ENCODE peak calls at places on chromosome 4, in four cellular contexts. One of them, this sample, is unnamed.

GRCh38 chr4:24686866-24687672 is 102.7 kb upstream of the DHX15 start:
- DNase-seq in body of pancreas: peak
- DNase-seq in HCT116: peak
- DNase-seq in uterus: no peak
- DNase-seq in this sample: no peak

GRCh38 chr4:113738251-113738650 is 23.3 kb downstream of the CAMK2D start:
- DNase-seq in body of pancreas: no peak
- DNase-seq in HCT116: no peak
- DNase-seq in uterus: no peak
- DNase-seq in this sample: no peak

GRCh38 chr4:125847518-125847917 is 532.8 kb downstream of the FAT4 start:
- DNase-seq in body of pancreas: no peak
- DNase-seq in HCT116: no peak
- DNase-seq in uterus: no peak
- DNase-seq in this sample: no peak

GRCh38 chr4:52551487-52551886 is 107.6 kb downstream of the USP46 start:
- DNase-seq in body of pancreas: no peak
- DNase-seq in HCT116: no peak
- DNase-seq in uterus: no peak
- DNase-seq in this sample: no peak

GRCh38 chr4:107825072-107825789 is 499 bp downstream of the SGMS2 start:
- DNase-seq in body of pancreas: peak
- DNase-seq in HCT116: no peak
- DNase-seq in uterus: peak
- DNase-seq in this sample: peak

GRCh38 chr4:8474856-8475255 is 34.3 kb downstream of the TRMT44 start:
- DNase-seq in body of pancreas: no peak
- DNase-seq in HCT116: no peak
- DNase-seq in uterus: no peak
- DNase-seq in this sample: no peak

GRCh38 chr4:24765331-24765990 is 29.9 kb upstream of the SOD3 start:
- DNase-seq in body of pancreas: no peak
- DNase-seq in HCT116: no peak
- DNase-seq in uterus: no peak
- DNase-seq in this sample: no peak

GRCh38 chr4:80611366-80611765 is 275.8 kb downstream of the CFAP299 start:
- DNase-seq in body of pancreas: no peak
- DNase-seq in HCT116: no peak
- DNase-seq in uterus: no peak
- DNase-seq in this sample: no peak

GRCh38 chr4:14853186-14853946 is 148.9 kb upstream of the CPEB2 start:
- DNase-seq in body of pancreas: no peak
- DNase-seq in HCT116: no peak
- DNase-seq in uterus: no peak
- DNase-seq in this sample: no peak

GRCh38 chr4:88378691-88379559 is at the start of gene HERC6:
- DNase-seq in body of pancreas: peak
- DNase-seq in HCT116: peak
- DNase-seq in uterus: peak
- DNase-seq in this sample: peak

GRCh38 chr4:3372933-3373465 is 68.8 kb upstream of the HGFAC start:
- DNase-seq in body of pancreas: peak
- DNase-seq in HCT116: no peak
- DNase-seq in uterus: peak
- DNase-seq in this sample: peak

GRCh38 chr4:48315728-48316630 is 25.4 kb upstream of the SLAIN2 start:
- DNase-seq in body of pancreas: peak
- DNase-seq in HCT116: peak
- DNase-seq in uterus: no peak
- DNase-seq in this sample: no peak

GRCh38 chr4:26325191-26325590 is 4.4 kb downstream of the RBPJ start:
- DNase-seq in body of pancreas: peak
- DNase-seq in HCT116: peak
- DNase-seq in uterus: no peak
- DNase-seq in this sample: no peak

GRCh38 chr4:156999175-156999517 is 27.5 kb upstream of the PDGFC start:
- DNase-seq in body of pancreas: peak
- DNase-seq in HCT116: peak
- DNase-seq in uterus: peak
- DNase-seq in this sample: no peak

GRCh38 chr4:159178147-159178541 is 75.3 kb downstream of the RAPGEF2 start:
- DNase-seq in body of pancreas: no peak
- DNase-seq in HCT116: no peak
- DNase-seq in uterus: no peak
- DNase-seq in this sample: no peak

GRCh38 chr4:23930750-23931488 is 41.1 kb upstream of the PPARGC1A start:
- DNase-seq in body of pancreas: peak
- DNase-seq in HCT116: no peak
- DNase-seq in uterus: peak
- DNase-seq in this sample: peak

GRCh38 chr4:107930821-107931774 is at the start of gene CYP2U1:
- DNase-seq in body of pancreas: peak
- DNase-seq in HCT116: peak
- DNase-seq in uterus: peak
- DNase-seq in this sample: peak

GRCh38 chr4:111839186-111839585 is 306.1 kb upstream of the FAM241A start:
- DNase-seq in body of pancreas: no peak
- DNase-seq in HCT116: no peak
- DNase-seq in uterus: no peak
- DNase-seq in this sample: no peak

GRCh38 chr4:1234811-1235292 is 14.1 kb downstream of the CTBP1 start:
- DNase-seq in body of pancreas: no peak
- DNase-seq in HCT116: no peak
- DNase-seq in uterus: peak
- DNase-seq in this sample: no peak

GRCh38 chr4:81754169-81754568 is 282.5 kb upstream of the RASGEF1B start:
- DNase-seq in body of pancreas: no peak
- DNase-seq in HCT116: no peak
- DNase-seq in uterus: no peak
- DNase-seq in this sample: no peak

GRCh38 chr4:101345271-101345595 is 2.1 kb downstream of the PPP3CA start:
- DNase-seq in body of pancreas: peak
- DNase-seq in HCT116: no peak
- DNase-seq in uterus: peak
- DNase-seq in this sample: no peak

GRCh38 chr4:7462509-7462971 is 27.8 kb upstream of the PSAPL1 start:
- DNase-seq in body of pancreas: peak
- DNase-seq in HCT116: peak
- DNase-seq in uterus: no peak
- DNase-seq in this sample: no peak

GRCh38 chr4:52545099-52546069 is 113.7 kb downstream of the USP46 start:
- DNase-seq in body of pancreas: peak
- DNase-seq in HCT116: peak
- DNase-seq in uterus: peak
- DNase-seq in this sample: peak

GRCh38 chr4:20520901-20521300 is 179.4 kb upstream of the PACRGL start:
- DNase-seq in body of pancreas: no peak
- DNase-seq in HCT116: no peak
- DNase-seq in uterus: no peak
- DNase-seq in this sample: no peak

GRCh38 chr4:61374612-61374920 is 174.4 kb downstream of the ADGRL3 start:
- DNase-seq in body of pancreas: peak
- DNase-seq in HCT116: no peak
- DNase-seq in uterus: no peak
- DNase-seq in this sample: no peak

GRCh38 chr4:53592686-53593641 is 1.7 kb upstream of the LNX1 start:
- DNase-seq in body of pancreas: peak
- DNase-seq in HCT116: no peak
- DNase-seq in uterus: peak
- DNase-seq in this sample: peak

GRCh38 chr4:139848043-139848442 is 182.4 kb downstream of the MGST2 start:
- DNase-seq in body of pancreas: no peak
- DNase-seq in HCT116: no peak
- DNase-seq in uterus: no peak
- DNase-seq in this sample: no peak

GRCh38 chr4:148184922-148185321 is 257.3 kb downstream of the NR3C2 start:
- DNase-seq in body of pancreas: no peak
- DNase-seq in HCT116: no peak
- DNase-seq in uterus: no peak
- DNase-seq in this sample: no peak

GRCh38 chr4:66736593-66736992 is 808.7 kb downstream of the CENPC start:
- DNase-seq in body of pancreas: no peak
- DNase-seq in HCT116: no peak
- DNase-seq in uterus: no peak
- DNase-seq in this sample: no peak

GRCh38 chr4:78551420-78552351 is at the start of gene ANXA3:
- DNase-seq in body of pancreas: peak
- DNase-seq in HCT116: no peak
- DNase-seq in uterus: no peak
- DNase-seq in this sample: peak

GRCh38 chr4:140238353-140239041 is 84.5 kb upstream of the MAML3 start:
- DNase-seq in body of pancreas: peak
- DNase-seq in HCT116: no peak
- DNase-seq in uterus: peak
- DNase-seq in this sample: peak

GRCh38 chr4:82721819-82722423 is 76.7 kb downstream of the SCD5 start:
- DNase-seq in body of pancreas: peak
- DNase-seq in HCT116: peak
- DNase-seq in uterus: no peak
- DNase-seq in this sample: no peak

GRCh38 chr4:140151700-140152014 is 2.3 kb downstream of the MAML3 start:
- DNase-seq in body of pancreas: peak
- DNase-seq in HCT116: peak
- DNase-seq in uterus: peak
- DNase-seq in this sample: peak

GRCh38 chr4:145843148-145843547 is 95.5 kb downstream of the ZNF827 start:
- DNase-seq in body of pancreas: no peak
- DNase-seq in HCT116: no peak
- DNase-seq in uterus: no peak
- DNase-seq in this sample: no peak

GRCh38 chr4:176451441-176451840 is 131.7 kb downstream of the SPCS3 start:
- DNase-seq in body of pancreas: no peak
- DNase-seq in HCT116: no peak
- DNase-seq in uterus: no peak
- DNase-seq in this sample: no peak

GRCh38 chr4:89469930-89470375 is 162.4 kb upstream of the GPRIN3 start:
- DNase-seq in body of pancreas: peak
- DNase-seq in HCT116: no peak
- DNase-seq in uterus: no peak
- DNase-seq in this sample: no peak

GRCh38 chr4:151012376-151012775 is 2.7 kb downstream of the LRBA start:
- DNase-seq in body of pancreas: no peak
- DNase-seq in HCT116: no peak
- DNase-seq in uterus: no peak
- DNase-seq in this sample: no peak
- H3K4me3 ChIP-seq in body of pancreas: peak
- H3K4me3 ChIP-seq in HCT116: no peak
- H3K4me3 ChIP-seq in uterus: no peak
- H3K4me3 ChIP-seq in this sample: no peak

GRCh38 chr4:46387956-46388355 is 2.0 kb downstream of the GABRA2 start:
- DNase-seq in body of pancreas: no peak
- DNase-seq in HCT116: no peak
- DNase-seq in uterus: no peak
- DNase-seq in this sample: no peak
- TF ChIP-seq CTCF in body of pancreas: no peak
- TF ChIP-seq CTCF in HCT116: no peak
- TF ChIP-seq CTCF in uterus: no peak
- TF ChIP-seq CTCF in this sample: no peak

DNA sequence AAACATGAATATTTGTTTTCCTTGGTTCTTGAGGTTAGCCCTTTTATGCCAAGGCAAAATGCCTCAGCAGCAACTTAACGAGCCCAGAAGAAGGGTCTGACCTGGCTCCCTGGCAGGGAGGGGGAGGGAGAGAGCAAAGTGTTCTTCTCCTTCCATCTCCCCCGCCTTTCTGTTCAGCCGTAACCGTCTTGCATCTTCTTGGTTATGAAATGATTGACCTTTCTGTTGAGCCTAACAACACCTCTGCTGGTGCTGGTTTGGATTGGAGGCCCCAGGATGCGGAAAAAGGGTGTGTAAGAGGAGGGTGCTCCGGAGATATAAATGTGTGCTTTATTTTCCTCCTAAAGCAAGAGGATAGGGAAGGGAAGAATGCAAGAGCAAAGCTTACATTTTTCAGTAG is 44.7 kb downstream of the PTTG2 start:
- DNase-seq in body of pancreas: no peak
- DNase-seq in HCT116: no peak
- DNase-seq in uterus: peak
- DNase-seq in this sample: no peak
- TF ChIP-seq POLR2A in body of pancreas: no peak
- TF ChIP-seq POLR2A in HCT116: no peak
- TF ChIP-seq POLR2A in uterus: no peak
- TF ChIP-seq POLR2A in this sample: no peak

DNA sequence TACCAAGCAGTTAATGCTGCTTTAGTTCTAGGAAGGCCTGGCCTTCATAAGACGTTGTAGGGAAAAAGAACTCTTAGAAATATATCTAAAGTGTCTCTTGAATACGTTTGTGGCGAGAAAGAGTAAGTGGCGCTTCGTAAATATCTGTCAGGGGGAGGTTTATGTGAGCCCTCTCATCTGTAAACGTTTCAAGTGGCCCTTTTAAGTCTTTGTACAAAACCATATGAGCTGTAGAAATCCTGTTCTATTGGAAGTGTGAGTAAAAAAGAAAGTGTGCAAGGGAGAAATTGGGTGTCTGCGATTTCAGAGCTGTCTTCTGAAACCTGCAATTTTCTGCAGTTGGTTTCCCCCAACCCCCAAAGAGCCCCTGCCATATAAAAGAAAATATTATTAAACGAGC is 8.6 kb upstream of the INTU start:
- DNase-seq in body of pancreas: no peak
- DNase-seq in HCT116: no peak
- DNase-seq in uterus: no peak
- DNase-seq in this sample: no peak
- H3K4me3 ChIP-seq in body of pancreas: no peak
- H3K4me3 ChIP-seq in HCT116: no peak
- H3K4me3 ChIP-seq in uterus: no peak
- H3K4me3 ChIP-seq in this sample: no peak

GRCh38 chr4:17283251-17283650 is 228.6 kb downstream of the QDPR start:
- DNase-seq in body of pancreas: no peak
- DNase-seq in HCT116: no peak
- DNase-seq in uterus: no peak
- DNase-seq in this sample: no peak

GRCh38 chr4:17283832-17284231 is 228.1 kb downstream of the QDPR start:
- DNase-seq in body of pancreas: no peak
- DNase-seq in HCT116: no peak
- DNase-seq in uterus: no peak
- DNase-seq in this sample: no peak

GRCh38 chr4:17276821-17277220 is 235.1 kb downstream of the QDPR start:
- DNase-seq in body of pancreas: peak
- DNase-seq in HCT116: no peak
- DNase-seq in uterus: peak
- DNase-seq in this sample: no peak

GRCh38 chr4:17284323-17285175 is 227.3 kb downstream of the QDPR start:
- DNase-seq in body of pancreas: no peak
- DNase-seq in HCT116: no peak
- DNase-seq in uterus: no peak
- DNase-seq in this sample: no peak

GRCh38 chr4:17280266-17280665 is 231.6 kb downstream of the QDPR start:
- DNase-seq in body of pancreas: no peak
- DNase-seq in HCT116: no peak
- DNase-seq in uterus: no peak
- DNase-seq in this sample: no peak
- TF ChIP-seq CTCF in body of pancreas: no peak
- TF ChIP-seq CTCF in HCT116: peak
- TF ChIP-seq CTCF in uterus: no peak
- TF ChIP-seq CTCF in this sample: no peak

This sample was measured in lower leg skin.